ENCODE peak calls at places on chromosomes 5 and 9, in four cellular contexts. One of them, this sample, is unnamed.
A peak's percentile ranks its signal among the peaks of the same experiment; 100 is the strongest.

GRCh38 chr9:88219601-88220000 is 81.3 kb upstream of the SPATA31C2 start:
- DNase-seq in MM.1S: no peak
- DNase-seq in upper lobe of left lung: no peak
- DNase-seq in stomach: no peak
- DNase-seq in this sample: no peak

GRCh38 chr5:158754018-158754514 is 345.6 kb downstream of the EBF1 start:
- DNase-seq in MM.1S: no peak
- DNase-seq in upper lobe of left lung: no peak
- DNase-seq in stomach: no peak
- DNase-seq in this sample: no peak

GRCh38 chr5:139847091-139847490 is 51.5 kb downstream of the PSD2 start:
- DNase-seq in MM.1S: no peak
- DNase-seq in upper lobe of left lung: no peak
- DNase-seq in stomach: no peak
- DNase-seq in this sample: no peak

GRCh38 chr5:78429332-78429849 is 69.0 kb downstream of the SCAMP1 start:
- DNase-seq in stomach: no peak
- DNase-seq in MM.1S: no peak
- DNase-seq in upper lobe of left lung: no peak
- DNase-seq in this sample: no peak

GRCh38 chr5:65481635-65482271 is at the start of gene ADAMTS6:
- DNase-seq in upper lobe of left lung: peak; percentile 81
- DNase-seq in MM.1S: peak; percentile 80
- DNase-seq in stomach: peak; percentile 74
- DNase-seq in this sample: peak; percentile 45

GRCh38 chr5:176790921-176791320 is 19.4 kb upstream of the UNC5A start:
- DNase-seq in upper lobe of left lung: no peak
- DNase-seq in MM.1S: no peak
- DNase-seq in stomach: no peak
- DNase-seq in this sample: no peak

GRCh38 chr5:176647870-176648466 is 684 bp downstream of the TSPAN17 start:
- DNase-seq in upper lobe of left lung: no peak
- DNase-seq in stomach: peak; percentile 79
- DNase-seq in MM.1S: no peak
- DNase-seq in this sample: no peak

GRCh38 chr9:34413229-34413852 is 36.6 kb upstream of the MYORG start:
- DNase-seq in stomach: peak; percentile 29
- DNase-seq in MM.1S: peak; percentile 58
- DNase-seq in upper lobe of left lung: no peak
- DNase-seq in this sample: no peak

GRCh38 chr9:2281031-2281802 is 266.1 kb downstream of the SMARCA2 start:
- DNase-seq in upper lobe of left lung: no peak
- DNase-seq in stomach: no peak
- DNase-seq in MM.1S: no peak
- DNase-seq in this sample: no peak

GRCh38 chr9:129164246-129164930 is 13.7 kb downstream of the IER5L start:
- DNase-seq in MM.1S: no peak
- DNase-seq in upper lobe of left lung: no peak
- DNase-seq in stomach: peak; percentile 67
- DNase-seq in this sample: no peak

GRCh38 chr5:88108490-88109279 is 160.0 kb downstream of the TMEM161B start:
- DNase-seq in upper lobe of left lung: no peak
- DNase-seq in stomach: no peak
- DNase-seq in MM.1S: no peak
- DNase-seq in this sample: no peak

GRCh38 chr9:20207161-20207560 is 415.1 kb downstream of the MLLT3 start:
- DNase-seq in stomach: no peak
- DNase-seq in upper lobe of left lung: no peak
- DNase-seq in MM.1S: no peak
- DNase-seq in this sample: no peak

GRCh38 chr9:123282343-123283047 is 14.1 kb upstream of the STRBP start:
- DNase-seq in stomach: peak; percentile 48
- DNase-seq in upper lobe of left lung: no peak
- DNase-seq in MM.1S: no peak
- DNase-seq in this sample: no peak

GRCh38 chr9:123283455-123283854 is 15.1 kb upstream of the STRBP start:
- DNase-seq in MM.1S: no peak
- DNase-seq in stomach: no peak
- DNase-seq in upper lobe of left lung: no peak
- DNase-seq in this sample: no peak

GRCh38 chr9:123284658-123285057 is 16.3 kb upstream of the STRBP start:
- DNase-seq in MM.1S: no peak
- DNase-seq in stomach: no peak
- DNase-seq in upper lobe of left lung: no peak
- DNase-seq in this sample: no peak

GRCh38 chr9:123283048-123283408 is 14.6 kb upstream of the STRBP start:
- DNase-seq in MM.1S: no peak
- DNase-seq in stomach: no peak
- DNase-seq in upper lobe of left lung: no peak
- DNase-seq in this sample: no peak

DNA sequence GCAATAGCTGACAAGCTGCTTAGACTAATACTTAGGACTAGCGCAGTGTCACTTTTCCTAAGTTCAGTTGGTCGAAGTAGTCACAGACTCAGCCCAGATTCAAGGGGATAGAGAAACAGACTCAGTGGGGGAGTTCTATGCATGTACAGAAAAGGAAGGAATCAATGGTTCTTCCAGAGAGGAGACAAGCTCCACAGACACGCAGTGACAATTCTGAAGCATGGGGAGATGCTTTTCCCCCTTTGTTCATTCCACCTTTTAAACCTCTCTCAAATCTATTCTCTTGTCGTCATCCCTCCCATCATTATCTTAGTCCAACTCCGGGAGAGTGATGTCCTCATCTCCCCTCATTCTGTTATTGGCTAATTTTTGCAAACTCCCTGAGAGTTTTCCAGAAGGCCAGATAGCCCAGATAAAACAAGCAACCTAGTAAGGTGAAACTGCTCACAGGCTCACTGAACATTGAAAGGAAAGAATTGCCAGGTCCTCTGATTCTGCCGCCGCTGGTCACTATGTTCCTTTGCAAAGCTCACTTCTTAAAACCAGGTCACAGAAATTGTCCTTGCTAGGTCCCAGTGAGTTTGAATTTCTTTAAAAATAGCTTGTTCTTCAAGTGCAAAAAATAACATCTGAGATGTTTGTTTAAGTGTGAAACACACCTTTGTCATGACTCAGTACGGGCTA is 13.4 kb upstream of the STRBP start:
- DNase-seq in upper lobe of left lung: no peak
- DNase-seq in stomach: no peak
- DNase-seq in MM.1S: no peak
- DNase-seq in this sample: no peak
- H3K27ac ChIP-seq in upper lobe of left lung: no peak overlapping the region
- H3K27ac ChIP-seq in stomach: no peak overlapping the region
- H3K27ac ChIP-seq in MM.1S: no peak overlapping the region
- H3K27ac ChIP-seq in this sample: no peak overlapping the region

GRCh38 chr5:172830275-172830799 is 3.7 kb upstream of the ERGIC1 start:
- DNase-seq in upper lobe of left lung: no peak
- DNase-seq in stomach: no peak
- DNase-seq in MM.1S: no peak
- DNase-seq in this sample: no peak
- H3K27ac ChIP-seq in upper lobe of left lung: no peak overlapping the region
- H3K27ac ChIP-seq in stomach: no peak overlapping the region
- H3K27ac ChIP-seq in MM.1S: no peak overlapping the region
- H3K27ac ChIP-seq in this sample: no peak overlapping the region

GRCh38 chr5:173029499-173029921 is 26.6 kb upstream of the CREBRF start:
- DNase-seq in MM.1S: peak; percentile 31
- DNase-seq in stomach: no peak
- DNase-seq in upper lobe of left lung: no peak
- DNase-seq in this sample: no peak
- H3K27ac ChIP-seq in MM.1S: peak overlapping the region; percentile 62
- H3K27ac ChIP-seq in stomach: peak overlapping the region; percentile 30
- H3K27ac ChIP-seq in upper lobe of left lung: peak overlapping the region; percentile 76
- H3K27ac ChIP-seq in this sample: no peak overlapping the region

GRCh38 chr9:37007295-37007694 is 26.8 kb downstream of the PAX5 start:
- DNase-seq in stomach: no peak
- DNase-seq in upper lobe of left lung: no peak
- DNase-seq in MM.1S: no peak
- DNase-seq in this sample: no peak
- H3K27ac ChIP-seq in stomach: no peak overlapping the region
- H3K27ac ChIP-seq in upper lobe of left lung: no peak overlapping the region
- H3K27ac ChIP-seq in MM.1S: no peak overlapping the region
- H3K27ac ChIP-seq in this sample: no peak overlapping the region

This sample was measured in esophagus squamous epithelium.